ENCODE peak calls at places on chromosomes 5 and 9, in eight cellular contexts. One of them, this sample, is unnamed.

GRCh38 chr9:87793292-87793691 is 67.4 kb downstream of the CTSL start:
- DNase-seq in effector memory CD4-positive, alpha-beta T cell: no peak
- DNase-seq in thyroid gland: no peak
- DNase-seq in OCI-LY7: no peak
- DNase-seq in GM12878: no peak
- DNase-seq in heart right ventricle: no peak
- DNase-seq in spleen: no peak
- DNase-seq in H7: no peak
- DNase-seq in this sample: no peak

GRCh38 chr9:112226091-112226490 is 51.0 kb upstream of the SUSD1 start:
- DNase-seq in H7: no peak
- DNase-seq in spleen: no peak
- DNase-seq in OCI-LY7: no peak
- DNase-seq in effector memory CD4-positive, alpha-beta T cell: no peak
- DNase-seq in heart right ventricle: no peak
- DNase-seq in GM12878: no peak
- DNase-seq in thyroid gland: no peak
- DNase-seq in this sample: no peak

GRCh38 chr9:27181381-27181780 is 72.4 kb downstream of the TEK start:
- DNase-seq in heart right ventricle: no peak
- DNase-seq in spleen: no peak
- DNase-seq in OCI-LY7: no peak
- DNase-seq in GM12878: no peak
- DNase-seq in effector memory CD4-positive, alpha-beta T cell: no peak
- DNase-seq in H7: no peak
- DNase-seq in thyroid gland: no peak
- DNase-seq in this sample: no peak

GRCh38 chr5:116751684-116752083 is 177.1 kb upstream of the SEMA6A start:
- DNase-seq in OCI-LY7: no peak
- DNase-seq in GM12878: no peak
- DNase-seq in spleen: no peak
- DNase-seq in heart right ventricle: no peak
- DNase-seq in H7: no peak
- DNase-seq in effector memory CD4-positive, alpha-beta T cell: no peak
- DNase-seq in thyroid gland: no peak
- DNase-seq in this sample: no peak

GRCh38 chr5:141681695-141682641 is at the start of gene ARAP3:
- DNase-seq in OCI-LY7: no peak
- DNase-seq in H7: peak; percentile 95
- DNase-seq in thyroid gland: peak; percentile 85
- DNase-seq in heart right ventricle: peak; percentile 90
- DNase-seq in effector memory CD4-positive, alpha-beta T cell: peak; percentile 19
- DNase-seq in spleen: peak; percentile 96
- DNase-seq in GM12878: no peak
- DNase-seq in this sample: no peak

GRCh38 chr5:133930061-133930823 is 38.2 kb downstream of the C5orf15 start:
- DNase-seq in heart right ventricle: no peak
- DNase-seq in thyroid gland: no peak
- DNase-seq in H7: peak; percentile 3
- DNase-seq in GM12878: no peak
- DNase-seq in spleen: no peak
- DNase-seq in effector memory CD4-positive, alpha-beta T cell: peak; percentile 16
- DNase-seq in OCI-LY7: no peak
- DNase-seq in this sample: no peak

GRCh38 chr9:89359636-89360315 is 41.5 kb downstream of the SECISBP2 start:
- DNase-seq in thyroid gland: peak; percentile 87
- DNase-seq in spleen: no peak
- DNase-seq in heart right ventricle: no peak
- DNase-seq in OCI-LY7: no peak
- DNase-seq in effector memory CD4-positive, alpha-beta T cell: no peak
- DNase-seq in GM12878: no peak
- DNase-seq in H7: no peak
- DNase-seq in this sample: no peak

GRCh38 chr9:132008871-132009812 is 70.5 kb downstream of the MED27 start:
- DNase-seq in GM12878: no peak
- DNase-seq in effector memory CD4-positive, alpha-beta T cell: no peak
- DNase-seq in heart right ventricle: no peak
- DNase-seq in H7: no peak
- DNase-seq in thyroid gland: no peak
- DNase-seq in spleen: no peak
- DNase-seq in OCI-LY7: no peak
- DNase-seq in this sample: no peak

DNA sequence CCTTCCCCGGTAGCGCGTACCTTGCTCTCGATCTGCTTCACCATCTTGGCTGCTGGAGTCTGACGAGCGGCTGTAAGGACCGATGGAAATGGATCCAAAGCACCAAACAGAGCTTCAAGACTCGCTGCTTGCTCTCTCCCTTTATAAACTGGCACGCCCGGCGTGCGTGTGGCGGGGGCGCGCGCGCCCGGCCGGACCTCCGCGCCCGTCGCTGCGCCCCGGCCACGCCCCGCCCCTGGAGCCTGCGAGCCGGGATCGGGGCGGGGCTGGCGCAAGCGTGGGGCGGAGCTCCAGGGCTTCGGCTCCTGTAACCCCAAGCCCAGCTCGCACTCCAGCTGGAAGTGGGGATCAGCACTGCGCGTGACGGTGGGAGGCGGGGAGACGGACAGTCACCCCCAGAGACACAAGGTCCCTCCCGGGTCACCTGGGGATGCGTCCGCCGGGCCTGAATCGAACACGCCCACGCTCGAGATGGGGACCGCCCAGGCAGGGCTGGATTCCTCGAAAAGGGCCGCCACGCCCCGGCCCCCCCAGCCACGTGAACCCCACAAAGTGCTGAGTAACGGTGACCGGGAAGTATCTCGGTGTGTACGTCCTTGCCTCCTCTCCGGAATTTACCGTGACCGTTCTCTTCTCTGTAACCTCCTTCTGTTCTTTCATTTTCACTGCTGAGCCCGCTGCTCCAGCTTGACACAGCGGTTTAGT is at the start of gene TXN:
- DNase-seq in effector memory CD4-positive, alpha-beta T cell: peak; percentile 65
- DNase-seq in H7: peak; percentile 93
- DNase-seq in spleen: peak; percentile 97
- DNase-seq in heart right ventricle: peak; percentile 92
- DNase-seq in OCI-LY7: peak; percentile 89
- DNase-seq in GM12878: peak; percentile 87
- DNase-seq in thyroid gland: peak; percentile 93
- DNase-seq in this sample: peak; percentile 78
- H3K4me3 ChIP-seq in effector memory CD4-positive, alpha-beta T cell: peak within 1 kb of the TSS; percentile 82
- H3K4me3 ChIP-seq in H7: peak within 1 kb of the TSS; percentile 96
- H3K4me3 ChIP-seq in spleen: peak within 1 kb of the TSS; percentile 80
- H3K4me3 ChIP-seq in heart right ventricle: peak within 1 kb of the TSS; percentile 97
- H3K4me3 ChIP-seq in OCI-LY7: peak within 1 kb of the TSS; percentile 92
- H3K4me3 ChIP-seq in GM12878: peak within 1 kb of the TSS; percentile 92
- H3K4me3 ChIP-seq in thyroid gland: peak within 1 kb of the TSS; percentile 92
- H3K4me3 ChIP-seq in this sample: peak within 1 kb of the TSS; percentile 85

GRCh38 chr5:123156577-123157296 is 67.7 kb downstream of the PRDM6 start:
- DNase-seq in OCI-LY7: no peak
- DNase-seq in thyroid gland: no peak
- DNase-seq in H7: no peak
- DNase-seq in spleen: no peak
- DNase-seq in GM12878: no peak
- DNase-seq in heart right ventricle: no peak
- DNase-seq in effector memory CD4-positive, alpha-beta T cell: no peak
- DNase-seq in this sample: no peak

GRCh38 chr5:123163225-123163876 is 74.3 kb downstream of the PRDM6 start:
- DNase-seq in thyroid gland: no peak
- DNase-seq in effector memory CD4-positive, alpha-beta T cell: no peak
- DNase-seq in OCI-LY7: no peak
- DNase-seq in GM12878: no peak
- DNase-seq in heart right ventricle: no peak
- DNase-seq in H7: peak; percentile 33
- DNase-seq in spleen: no peak
- DNase-seq in this sample: no peak

GRCh38 chr5:123154857-123155467 is 65.9 kb downstream of the PRDM6 start:
- DNase-seq in GM12878: no peak
- DNase-seq in effector memory CD4-positive, alpha-beta T cell: no peak
- DNase-seq in spleen: no peak
- DNase-seq in H7: no peak
- DNase-seq in heart right ventricle: no peak
- DNase-seq in thyroid gland: peak; percentile 22
- DNase-seq in OCI-LY7: no peak
- DNase-seq in this sample: no peak

GRCh38 chr5:123155511-123155923 is 66.5 kb downstream of the PRDM6 start:
- DNase-seq in OCI-LY7: no peak
- DNase-seq in heart right ventricle: no peak
- DNase-seq in spleen: no peak
- DNase-seq in thyroid gland: no peak
- DNase-seq in H7: no peak
- DNase-seq in effector memory CD4-positive, alpha-beta T cell: no peak
- DNase-seq in GM12878: no peak
- DNase-seq in this sample: no peak

DNA sequence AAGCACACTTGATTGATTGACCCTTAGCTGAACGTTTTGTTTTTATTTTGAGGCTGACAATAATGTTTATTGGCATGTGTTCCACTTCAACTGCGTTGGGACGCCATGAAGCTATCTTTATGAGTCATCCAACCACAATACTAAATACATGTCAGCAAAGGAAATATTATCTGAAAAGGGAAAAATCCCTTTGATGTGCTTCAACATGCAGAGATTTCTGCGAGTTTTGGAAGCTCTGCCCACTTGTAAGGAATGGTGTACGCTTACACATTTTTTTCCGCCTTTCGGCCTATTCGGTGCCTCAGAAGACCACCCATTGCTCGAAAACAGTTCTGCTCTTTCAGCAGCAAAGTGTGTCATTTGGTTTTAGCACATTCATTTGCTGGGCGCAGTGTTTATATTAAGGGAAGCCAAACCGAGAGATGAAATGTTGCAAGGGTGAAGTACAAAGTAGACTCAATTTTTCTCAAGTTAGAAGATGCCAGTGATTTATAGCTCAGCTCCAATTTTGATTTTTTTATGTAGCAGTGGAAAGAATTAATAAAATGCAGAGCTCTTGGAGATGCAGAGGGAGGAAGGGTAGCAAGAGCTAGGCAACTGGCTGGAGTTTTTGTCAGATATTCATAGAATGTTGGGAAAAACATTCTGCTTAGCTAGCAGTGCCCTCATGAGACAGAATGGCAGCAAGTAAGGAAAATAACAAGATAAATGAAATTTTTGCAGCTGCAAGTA is 68.9 kb downstream of the PRDM6 start:
- DNase-seq in thyroid gland: no peak
- DNase-seq in spleen: no peak
- DNase-seq in H7: no peak
- DNase-seq in OCI-LY7: no peak
- DNase-seq in heart right ventricle: no peak
- DNase-seq in effector memory CD4-positive, alpha-beta T cell: no peak
- DNase-seq in GM12878: no peak
- DNase-seq in this sample: no peak
- H3K4me3 ChIP-seq in thyroid gland: no peak overlapping the region
- H3K4me3 ChIP-seq in spleen: no peak overlapping the region
- H3K4me3 ChIP-seq in H7: no peak overlapping the region
- H3K4me3 ChIP-seq in OCI-LY7: no peak overlapping the region
- H3K4me3 ChIP-seq in heart right ventricle: no peak overlapping the region
- H3K4me3 ChIP-seq in effector memory CD4-positive, alpha-beta T cell: no peak overlapping the region
- H3K4me3 ChIP-seq in GM12878: no peak overlapping the region
- H3K4me3 ChIP-seq in this sample: no peak overlapping the region

DNA sequence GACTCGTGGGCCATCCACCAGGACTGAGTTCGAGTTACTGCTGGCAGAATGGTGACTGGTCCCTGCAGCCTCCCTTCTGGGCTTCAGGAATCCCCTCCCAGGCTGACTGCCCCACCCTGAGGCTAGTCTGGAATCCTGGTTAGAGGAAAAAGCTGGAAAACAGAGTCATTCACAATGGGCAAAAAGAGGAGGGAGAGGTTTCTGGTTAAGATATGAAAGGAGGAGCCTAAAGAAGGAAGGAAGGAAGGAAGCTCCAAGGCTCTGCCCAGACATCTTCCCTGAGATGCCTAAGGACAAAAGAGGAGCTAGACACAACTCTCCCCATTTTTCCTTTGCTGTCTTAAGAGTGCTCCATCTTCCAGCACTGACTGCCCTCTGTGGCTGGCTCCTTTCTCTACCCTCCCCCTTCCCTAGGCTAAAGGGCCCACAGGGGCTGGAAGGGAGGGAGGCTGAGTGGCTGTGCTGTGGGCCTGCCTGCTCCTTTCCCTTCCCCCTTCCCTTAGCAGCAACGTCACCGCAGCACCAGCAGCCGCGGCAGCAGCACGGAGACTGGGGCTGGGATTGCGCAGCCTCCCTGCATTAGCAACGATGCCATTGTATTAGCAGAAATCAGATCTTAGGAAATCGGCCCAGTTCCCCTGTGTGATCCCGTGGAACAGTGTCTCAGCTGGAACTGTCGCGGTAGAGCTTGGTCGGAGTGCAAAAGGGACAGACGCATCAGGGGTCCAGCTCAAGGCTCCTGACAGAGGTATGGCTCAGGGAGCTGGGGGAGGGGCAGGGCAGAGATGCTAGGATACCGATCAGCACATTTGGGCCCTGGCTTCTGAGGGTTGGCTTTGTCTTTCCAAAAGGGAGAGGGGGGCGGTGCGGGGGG is 48.7 kb downstream of the RUSC2 start:
- DNase-seq in thyroid gland: peak; percentile 69
- DNase-seq in spleen: peak; percentile 82
- DNase-seq in OCI-LY7: no peak
- DNase-seq in GM12878: no peak
- DNase-seq in heart right ventricle: peak; percentile 76
- DNase-seq in effector memory CD4-positive, alpha-beta T cell: no peak
- DNase-seq in H7: peak; percentile 77
- DNase-seq in this sample: no peak
- H3K4me3 ChIP-seq in thyroid gland: no peak overlapping the region
- H3K4me3 ChIP-seq in spleen: peak overlapping the region; percentile 59
- H3K4me3 ChIP-seq in OCI-LY7: no peak overlapping the region
- H3K4me3 ChIP-seq in GM12878: no peak overlapping the region
- H3K4me3 ChIP-seq in heart right ventricle: peak overlapping the region; percentile 39
- H3K4me3 ChIP-seq in effector memory CD4-positive, alpha-beta T cell: no peak overlapping the region
- H3K4me3 ChIP-seq in H7: peak overlapping the region; percentile 38
- H3K4me3 ChIP-seq in this sample: no peak overlapping the region

DNA sequence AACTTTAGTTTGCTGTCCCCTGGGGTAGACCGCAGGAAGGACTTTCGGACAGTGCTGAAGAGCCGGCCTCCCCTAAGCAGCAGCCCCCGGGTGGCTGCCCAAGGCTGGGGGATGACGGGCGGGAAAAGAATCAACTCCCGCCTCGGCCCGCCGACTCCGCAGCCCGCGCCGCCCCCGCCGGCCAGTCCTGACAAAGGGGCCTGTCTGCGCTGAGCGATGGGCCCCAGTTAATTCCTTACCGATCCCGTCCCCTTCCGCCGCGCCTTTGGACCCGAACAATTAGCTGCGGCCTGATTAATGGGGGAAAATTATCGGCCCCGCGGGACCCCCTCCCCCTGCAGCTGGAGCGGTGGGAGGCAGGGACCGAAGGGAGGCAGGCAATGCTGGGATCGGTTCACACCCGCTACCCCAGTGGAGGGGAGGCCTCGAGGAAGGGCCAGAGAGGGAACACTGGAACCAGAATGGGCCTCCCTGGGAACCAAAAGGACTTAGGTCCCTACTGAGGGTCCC is 4.2 kb upstream of the DCTN3 start:
- DNase-seq in heart right ventricle: no peak
- DNase-seq in GM12878: no peak
- DNase-seq in H7: peak; percentile 83
- DNase-seq in thyroid gland: no peak
- DNase-seq in spleen: no peak
- DNase-seq in effector memory CD4-positive, alpha-beta T cell: no peak
- DNase-seq in OCI-LY7: no peak
- DNase-seq in this sample: no peak
- H3K4me3 ChIP-seq in heart right ventricle: no peak overlapping the region
- H3K4me3 ChIP-seq in GM12878: no peak overlapping the region
- H3K4me3 ChIP-seq in H7: peak overlapping the region; percentile 5
- H3K4me3 ChIP-seq in thyroid gland: no peak overlapping the region
- H3K4me3 ChIP-seq in spleen: no peak overlapping the region
- H3K4me3 ChIP-seq in effector memory CD4-positive, alpha-beta T cell: no peak overlapping the region
- H3K4me3 ChIP-seq in OCI-LY7: no peak overlapping the region
- H3K4me3 ChIP-seq in this sample: no peak overlapping the region

This sample was measured in Jurkat, Clone E6-1.